ENCODE peak calls at places on chromosomes 11 and 22, in eight cellular contexts. O, E, W, D, U, I, L and X are unnamed samples.
A peak's percentile ranks its signal among the peaks of the same experiment; 100 is the strongest.

GRCh38 chr22:38286915-38287669 is 14.3 kb upstream of the TMEM184B start:
- DNase-seq in U (no peak), E (no peak), W (no peak), D (no peak), O (no peak), I (no peak), L (no peak), X (no peak)

GRCh38 chr11:12269104-12269441 is 108.3 kb upstream of the PARVA start:
- DNase-seq in D (no peak), E (peak; percentile 32), O (no peak), I (no peak), L (no peak), U (peak; percentile 63), W (peak; percentile 47), X (peak; percentile 56)

GRCh38 chr22:26579331-26579886 is 10.5 kb downstream of the TPST2 start:
- DNase-seq in U (no peak), E (no peak), O (peak; percentile 59), L (peak; percentile 46), W (no peak), D (no peak), I (no peak), X (no peak)

GRCh38 chr11:64126796-64127195 is 39.1 kb downstream of the MACROD1 start:
- DNase-seq in E (no peak), L (no peak), W (peak; percentile 6), U (no peak), I (no peak), O (no peak), D (no peak), X (no peak)

GRCh38 chr11:18294862-18295261 is 27.1 kb downstream of the HPS5 start:
- DNase-seq in I (no peak), D (no peak), E (no peak), U (no peak), O (no peak), L (peak; percentile 11), W (no peak), X (no peak)

GRCh38 chr11:76839326-76839725 is 21.4 kb upstream of the ACER3 start:
- DNase-seq in E (no peak), U (no peak), W (peak; percentile 66), L (no peak), I (no peak), O (no peak), D (no peak), X (peak; percentile 24)

GRCh38 chr11:62461740-62462522 is 43.1 kb downstream of the SCGB1A1 start:
- DNase-seq in D (no peak), I (no peak), W (no peak), E (no peak), L (no peak), U (no peak), O (no peak), X (no peak)

GRCh38 chr22:17903564-17904295 is 120.6 kb downstream of the MICAL3 start:
- DNase-seq in L (no peak), W (no peak), O (no peak), I (no peak), E (no peak), U (no peak), D (no peak), X (no peak)

GRCh38 chr22:48959496-48959895 is 868.2 kb downstream of the BRD1 start:
- DNase-seq in D (peak; percentile 5), O (no peak), W (no peak), U (no peak), I (no peak), E (no peak), L (no peak), X (no peak)

GRCh38 chr11:84396521-84396920 is 1110.4 kb upstream of the CCDC90B start:
- DNase-seq in W (no peak), E (no peak), I (no peak), U (no peak), D (no peak), O (no peak), L (no peak), X (no peak)

GRCh38 chr11:59097113-59097708 is 9.8 kb upstream of the FAM111B start:
- DNase-seq in O (peak; percentile 48), W (peak; percentile 79), U (peak; percentile 73), E (peak; percentile 56), L (peak; percentile 52), D (peak; percentile 57), I (peak; percentile 11), X (peak; percentile 47)

GRCh38 chr11:117825538-117826359 is 1.2 kb upstream of the FXYD2 start:
- DNase-seq in U (no peak), L (no peak), I (no peak), W (no peak), O (no peak), E (no peak), D (peak; percentile 28), X (no peak)

GRCh38 chr11:1231396-1232327 is 8.8 kb downstream of the MUC5B start:
- DNase-seq in U (no peak), I (no peak), O (no peak), W (no peak), L (no peak), E (no peak), D (peak; percentile 42), X (no peak)

GRCh38 chr11:69625476-69625875 is 15.5 kb upstream of the CCND1 start:
- DNase-seq in E (no peak), D (no peak), O (no peak), U (no peak), W (no peak), L (no peak), I (no peak), X (no peak)

GRCh38 chr11:3106736-3107524 is 49.7 kb upstream of the CARS1 start:
- DNase-seq in I (no peak), L (no peak), E (no peak), O (no peak), U (no peak), D (peak; percentile 37), W (no peak), X (no peak)

GRCh38 chr11:133746663-133747306 is 98.5 kb downstream of the SPATA19 start:
- DNase-seq in U (no peak), E (no peak), W (peak; percentile 14), D (no peak), L (no peak), O (no peak), I (no peak), X (no peak)

GRCh38 chr22:46614070-46614931 is 5.9 kb upstream of the GRAMD4 start:
- DNase-seq in L (peak; percentile 43), W (no peak), U (no peak), O (no peak), I (no peak), D (no peak), E (no peak), X (no peak)

GRCh38 chr22:30285846-30286200 is 3.5 kb downstream of the CASTOR1 start:
- DNase-seq in I (no peak), D (no peak), O (no peak), U (no peak), W (no peak), L (no peak), E (no peak), X (no peak)

GRCh38 chr11:44016546-44017442 is 31.0 kb upstream of the ACCSL start:
- DNase-seq in L (no peak), O (no peak), W (no peak), E (no peak), U (no peak), D (peak; percentile 27), I (no peak), X (no peak)

GRCh38 chr11:75667268-75667830 is 1.5 kb downstream of the MAP6 start:
- DNase-seq in E (peak; percentile 44), I (peak; percentile 64), W (peak; percentile 77), L (peak; percentile 3), O (no peak), U (peak; percentile 10), D (no peak), X (no peak)

GRCh38 chr22:48244388-48245118 is 1482.1 kb downstream of the TBC1D22A start:
- DNase-seq in E (no peak), D (peak; percentile 27), I (no peak), U (no peak), L (no peak), O (no peak), W (no peak), X (no peak)

GRCh38 chr22:20591660-20592310 is 84.4 kb downstream of the MED15 start:
- DNase-seq in E (peak; percentile 54), L (no peak), D (peak; percentile 44), O (no peak), W (peak; percentile 71), U (peak; percentile 44), I (peak; percentile 90), X (peak; percentile 7)

GRCh38 chr11:12508151-12508740 is 130.9 kb downstream of the PARVA start:
- DNase-seq in L (no peak), I (no peak), O (no peak), E (no peak), D (no peak), W (peak; percentile 50), U (no peak), X (no peak)

GRCh38 chr22:27987557-27987956 is 68.5 kb upstream of the PITPNB start:
- DNase-seq in E (no peak), L (no peak), D (no peak), I (no peak), O (no peak), W (no peak), U (no peak), X (no peak)

GRCh38 chr11:45924036-45924915 is 1.8 kb downstream of the LARGE2 start:
- DNase-seq in U (no peak), W (peak; percentile 70), D (no peak), I (no peak), L (no peak), O (no peak), E (no peak), X (no peak)

GRCh38 chr11:31882951-31883392 is 71.8 kb upstream of the PAX6 start:
- DNase-seq in W (peak; percentile 18), E (no peak), L (no peak), D (no peak), U (no peak), O (no peak), I (no peak), X (no peak)